ENCODE peak calls at places on chromosomes 1 and 21, in five cellular contexts. L, T, G, D and F are unnamed samples.

GRCh38 chr1:14479865-14480264 is 118.6 kb upstream of the KAZN start:
- DNase-seq in L (peak), T (no peak), G (peak), D (no peak), F (no peak)

GRCh38 chr1:185497177-185497576 is 180.1 kb upstream of the IVNS1ABP start:
- DNase-seq in L (no peak), T (no peak), G (no peak), D (no peak), F (no peak)

GRCh38 chr1:47418681-47419272 is 2.7 kb downstream of the FOXE3 start:
- DNase-seq in L (no peak), T (no peak), G (no peak), D (no peak), F (no peak)

GRCh38 chr1:177811461-177811860 is 158.4 kb downstream of the SEC16B start:
- DNase-seq in L (no peak), T (no peak), G (no peak), D (no peak), F (no peak)

GRCh38 chr1:109299087-109299983 is 7.5 kb downstream of the MYBPHL start:
- DNase-seq in L (peak), T (peak), G (peak), D (no peak), F (no peak)

GRCh38 chr1:87973901-87974300 is 645.2 kb downstream of the LMO4 start:
- DNase-seq in L (no peak), T (no peak), G (no peak), D (peak), F (no peak)

GRCh38 chr1:153395136-153395685 is 4.3 kb upstream of the S100A8 start:
- DNase-seq in L (peak), T (peak), G (no peak), D (no peak), F (no peak)

GRCh38 chr1:60376196-60376595 is 302.6 kb upstream of the C1orf87 start:
- DNase-seq in L (no peak), T (no peak), G (no peak), D (no peak), F (no peak)

GRCh38 chr1:20234761-20235540 is 48.6 kb upstream of the PLA2G2C start:
- DNase-seq in L (peak), T (no peak), G (no peak), D (no peak), F (no peak)

GRCh38 chr1:220818421-220819173 is 31.9 kb downstream of the MTARC1 start:
- DNase-seq in L (no peak), T (peak), G (peak), D (peak), F (no peak)

GRCh38 chr1:211420389-211420788 is 71.6 kb downstream of the RD3 start:
- DNase-seq in L (peak), T (peak), G (no peak), D (no peak), F (no peak)

GRCh38 chr1:243758647-243759046 is 91.4 kb downstream of the AKT3 start:
- DNase-seq in L (no peak), T (no peak), G (no peak), D (peak), F (no peak)

GRCh38 chr1:201357211-201357610 is 20.3 kb downstream of the TNNT2 start:
- DNase-seq in L (no peak), T (no peak), G (no peak), D (no peak), F (no peak)

GRCh38 chr1:209230319-209230718 is 353.2 kb upstream of the CAMK1G start:
- DNase-seq in L (no peak), T (no peak), G (no peak), D (no peak), F (no peak)

GRCh38 chr1:148362141-148362929 is 120.8 kb downstream of the PPIAL4G start:
- DNase-seq in L (no peak), T (peak), G (peak), D (peak), F (no peak)

GRCh38 chr1:110087812-110088738 is 17.6 kb upstream of the ALX3 start:
- DNase-seq in L (peak), T (peak), G (peak), D (peak), F (peak)

GRCh38 chr1:17878837-17879236 is 123.7 kb downstream of the ACTL8 start:
- DNase-seq in L (peak), T (peak), G (no peak), D (no peak), F (no peak)

GRCh38 chr1:53913352-53914043 is 19.5 kb downstream of the DIO1 start:
- DNase-seq in L (no peak), T (no peak), G (no peak), D (peak), F (no peak)

GRCh38 chr1:66357478-66358197 is 176.3 kb upstream of the SGIP1 start:
- DNase-seq in L (no peak), T (no peak), G (no peak), D (no peak), F (no peak)

DNA sequence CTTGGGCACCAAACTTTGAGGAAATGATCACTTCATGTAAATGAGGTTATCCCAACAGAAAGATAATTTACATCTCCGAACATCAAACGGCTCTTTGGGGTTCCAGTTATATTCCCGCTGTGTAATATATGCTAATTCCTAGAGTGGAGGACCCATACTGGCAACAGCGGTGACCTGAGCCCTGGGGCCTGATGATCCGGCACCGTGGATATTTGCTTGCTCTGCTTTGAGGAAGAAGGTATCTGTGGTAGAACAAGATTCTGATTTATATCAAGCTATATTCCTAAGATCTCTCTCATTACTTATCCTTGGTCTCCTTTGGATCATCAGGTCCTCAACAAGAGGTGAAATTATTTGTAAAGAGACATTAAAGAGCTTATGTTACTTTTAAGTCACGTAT is 56.9 kb downstream of the MRPL39 start:
- DNase-seq in L (no peak), T (no peak), G (no peak), D (no peak), F (no peak)
- TF ChIP-seq EZH2phosphoT487 in L (no peak), T (no peak), G (no peak), D (no peak), F (no peak)

GRCh38 chr1:208135354-208135753 is 108.8 kb downstream of the PLXNA2 start:
- DNase-seq in L (no peak), T (peak), G (no peak), D (no peak), F (no peak)

GRCh38 chr1:208139434-208140086 is 104.6 kb downstream of the PLXNA2 start:
- DNase-seq in L (no peak), T (no peak), G (no peak), D (no peak), F (no peak)

GRCh38 chr1:208136459-208137143 is 107.6 kb downstream of the PLXNA2 start:
- DNase-seq in L (no peak), T (no peak), G (no peak), D (no peak), F (no peak)

GRCh38 chr1:208134491-208134890 is 109.7 kb downstream of the PLXNA2 start:
- DNase-seq in L (no peak), T (no peak), G (no peak), D (peak), F (no peak)

GRCh38 chr1:208137144-208137682 is 107.0 kb downstream of the PLXNA2 start:
- DNase-seq in L (peak), T (peak), G (no peak), D (no peak), F (no peak)
- H3K27ac ChIP-seq in L (no peak), T (no peak), G (no peak), D (no peak), F (no peak)

GRCh38 chr1:228903573-228904122 is 168.4 kb downstream of the RHOU start:
- DNase-seq in L (no peak), T (peak), G (no peak), D (no peak), F (no peak)

GRCh38 chr1:228902781-228903572 is 167.7 kb downstream of the RHOU start:
- DNase-seq in L (peak), T (peak), G (peak), D (no peak), F (no peak)

GRCh38 chr1:228906461-228906860 is 171.2 kb downstream of the RHOU start:
- DNase-seq in L (no peak), T (no peak), G (no peak), D (no peak), F (no peak)

GRCh38 chr1:228904222-228904621 is 168.9 kb downstream of the RHOU start:
- DNase-seq in L (no peak), T (no peak), G (no peak), D (no peak), F (no peak)

DNA sequence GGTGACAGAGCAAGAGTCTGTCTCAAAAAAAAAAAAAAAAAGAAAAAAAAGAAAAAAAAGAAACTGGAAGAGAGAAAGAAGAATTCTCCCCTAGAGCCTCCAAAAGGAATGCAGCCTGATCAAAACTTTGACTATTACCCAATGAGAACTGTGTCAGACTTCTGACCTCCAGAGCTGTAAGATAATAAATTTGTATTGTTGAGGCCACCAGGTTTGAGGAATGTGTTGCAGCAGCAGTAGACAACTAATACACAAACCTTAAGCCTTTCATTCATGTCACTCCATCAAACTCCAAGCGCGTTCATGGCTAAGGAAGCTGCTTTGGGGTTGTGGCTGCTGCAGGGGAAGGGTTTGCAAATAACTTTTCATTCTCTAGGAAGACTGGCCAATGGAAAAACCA is 170.3 kb downstream of the RHOU start:
- DNase-seq in L (no peak), T (no peak), G (no peak), D (no peak), F (no peak)
- TF ChIP-seq EZH2phosphoT487 in L (no peak), T (no peak), G (no peak), D (no peak), F (no peak)

GRCh38 chr1:56570924-56571372 is 8.4 kb downstream of the PLPP3 start:
- DNase-seq in L (peak), T (no peak), G (no peak), D (no peak), F (no peak)
- H3K27ac ChIP-seq in L (peak), T (no peak), G (peak), D (peak), F (no peak)

DNA sequence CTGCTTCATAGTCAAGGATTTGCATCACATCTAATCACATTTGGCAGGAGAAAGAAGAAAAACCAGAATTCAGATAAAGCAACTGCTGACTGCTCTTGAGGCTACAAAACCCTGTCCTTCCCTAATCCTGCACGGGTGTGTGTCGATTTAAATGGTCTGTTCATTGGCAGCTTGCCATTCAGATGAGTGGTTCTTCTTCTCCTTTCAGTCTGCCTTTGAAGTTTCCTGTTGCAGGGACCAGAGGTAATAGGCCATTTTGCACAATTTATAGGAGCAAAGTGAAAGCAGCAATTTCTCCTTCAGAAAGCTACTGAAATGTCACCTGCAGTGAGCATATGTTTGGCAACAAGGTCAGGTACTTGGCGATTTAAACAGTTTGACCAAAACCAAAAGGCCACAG is 215.3 kb downstream of the OLFM3 start:
- DNase-seq in L (peak), T (peak), G (peak), D (no peak), F (no peak)
- TF ChIP-seq EZH2phosphoT487 in L (no peak), T (no peak), G (no peak), D (no peak), F (no peak)

GRCh38 chr1:30948278-30948677 is 39.7 kb upstream of the SDC3 start:
- DNase-seq in L (no peak), T (no peak), G (no peak), D (no peak), F (no peak)
- H3K27ac ChIP-seq in L (no peak), T (peak), G (no peak), D (no peak), F (no peak)